ENCODE peak calls at places on chromosomes 2 and 18, in four cellular contexts. O is Kasumi-1; Y is stimulated activated CD8-positive, alpha-beta memory T cell treated with anti-CD3 and anti-CD28 coated beads, Interleukin-4, amount 100 ng/mL, for 4 hours; E is M059J. U is an unnamed sample.

GRCh38 chr2:9232886-9233285 is 26.3 kb downstream of the ASAP2 start:
- DNase-seq in O (no peak), Y (no peak), E (peak), U (peak)

GRCh38 chr2:229553091-229553490 is 161.3 kb downstream of the DNER start:
- DNase-seq in O (no peak), Y (no peak), E (peak), U (peak)

GRCh38 chr2:239695106-239695727 is 294.4 kb upstream of the HDAC4 start:
- DNase-seq in O (no peak), Y (no peak), E (no peak), U (no peak)

GRCh38 chr2:20136149-20136548 is 84.7 kb upstream of the LAPTM4A start:
- DNase-seq in O (no peak), Y (no peak), E (no peak), U (no peak)

GRCh38 chr18:8508320-8508719 is 100.9 kb upstream of the RAB12 start:
- DNase-seq in O (no peak), Y (no peak), E (no peak), U (no peak)

GRCh38 chr2:235165631-235166030 is 213.8 kb downstream of the SH3BP4 start:
- DNase-seq in O (no peak), Y (no peak), E (no peak), U (no peak)

GRCh38 chr2:3483227-3483985 is 35.9 kb downstream of the ADI1 start:
- DNase-seq in O (no peak), Y (no peak), E (no peak), U (peak)

GRCh38 chr2:174914894-174915760 is 90.1 kb downstream of the CHN1 start:
- DNase-seq in O (no peak), Y (no peak), E (peak), U (peak)

GRCh38 chr2:223203971-223204370 is 152.0 kb downstream of the KCNE4 start:
- DNase-seq in O (no peak), Y (no peak), E (peak), U (peak)

GRCh38 chr18:23106575-23106974 is 28.7 kb upstream of the CABLES1 start:
- DNase-seq in O (no peak), Y (no peak), E (peak), U (peak)

GRCh38 chr2:191607101-191607500 is 70.8 kb upstream of the NABP1 start:
- DNase-seq in O (no peak), Y (no peak), E (no peak), U (no peak)

GRCh38 chr18:39305756-39306155 is 1740.2 kb upstream of the CELF4 start:
- DNase-seq in O (peak), Y (no peak), E (no peak), U (no peak)

GRCh38 chr2:105568323-105568610 is 169.4 kb upstream of the FHL2 start:
- DNase-seq in O (no peak), Y (no peak), E (no peak), U (peak)

GRCh38 chr2:100786297-100786658 is 33.7 kb upstream of the NPAS2 start:
- DNase-seq in O (no peak), Y (no peak), E (peak), U (peak)

U was measured in EH.